ENCODE peak calls at places on chromosomes 7 and 10, in ten cellular contexts. Z is AG04449, L is IMR-90, I is WERI-Rb-1, H is OCI-LY7, W is cardiac fibroblast, G is thyroid gland, V is retinal pigment epithelial cell, D is heart right ventricle, K is left ventricle myocardium inferior. M is an unnamed sample.

GRCh38 chr10:80168679-80169380 is 36.3 kb downstream of the PLAC9 start:
- DNase-seq in W (no peak), D (no peak), G (no peak), L (peak), V (no peak), I (no peak), K (no peak), H (peak), Z (no peak), M (no peak)

GRCh38 chr7:100515072-100515532 is 23.9 kb upstream of the AGFG2 start:
- DNase-seq in I (no peak), W (peak), H (no peak), G (no peak), V (peak), K (no peak), D (no peak), Z (no peak), L (peak), M (peak)

GRCh38 chr7:129210256-129210988 is 14.4 kb upstream of the AHCYL2 start:
- DNase-seq in K (peak), Z (no peak), H (peak), V (no peak), L (peak), G (peak), W (peak), D (peak), I (peak), M (peak)

GRCh38 chr10:68135922-68136718 is 26.8 kb downstream of the MYPN start:
- DNase-seq in Z (peak), L (peak), G (no peak), K (no peak), I (no peak), D (peak), V (peak), W (peak), H (no peak), M (peak)

GRCh38 chr10:6083523-6084475 is 5.0 kb upstream of the RBM17 start:
- DNase-seq in W (peak), H (no peak), G (no peak), I (no peak), Z (no peak), L (peak), V (peak), D (no peak), K (no peak), M (peak)

GRCh38 chr10:110748970-110749369 is 104.8 kb downstream of the RBM20 start:
- DNase-seq in G (no peak), W (no peak), V (no peak), L (no peak), I (no peak), D (no peak), Z (no peak), H (no peak), K (no peak), M (no peak)

GRCh38 chr10:29784175-29784773 is 149.5 kb upstream of the SVIL start:
- DNase-seq in G (peak), W (peak), K (no peak), V (peak), D (peak), H (no peak), Z (peak), L (peak), I (no peak), M (peak)

GRCh38 chr10:80535671-80536360 is 1.9 kb upstream of the SH2D4B start:
- DNase-seq in L (no peak), G (peak), V (no peak), D (peak), Z (no peak), W (peak), H (peak), K (peak), I (no peak), M (peak)

GRCh38 chr7:147197006-147197405 is 1080.4 kb downstream of the CNTNAP2 start:
- DNase-seq in Z (no peak), K (no peak), W (no peak), V (no peak), I (no peak), H (no peak), L (no peak), G (no peak), D (no peak), M (peak)

GRCh38 chr10:23070819-23071218 is 24.6 kb upstream of the MSRB2 start:
- DNase-seq in H (no peak), L (no peak), V (no peak), G (no peak), Z (no peak), K (no peak), I (no peak), D (no peak), W (no peak), M (no peak)

GRCh38 chr7:122884186-122884585 is 2.1 kb downstream of the CADPS2 start:
- DNase-seq in W (no peak), G (peak), L (no peak), I (no peak), H (no peak), V (no peak), K (no peak), D (no peak), Z (no peak), M (no peak)

GRCh38 chr7:123355576-123356195 is 155.9 kb upstream of the SLC13A1 start:
- DNase-seq in L (no peak), W (peak), I (no peak), Z (no peak), D (no peak), G (no peak), V (peak), H (no peak), K (no peak), M (no peak)

GRCh38 chr10:350981-351501 is 215.8 kb downstream of the ZMYND11 start:
- DNase-seq in H (no peak), G (no peak), K (no peak), Z (no peak), W (no peak), V (no peak), D (no peak), I (no peak), L (no peak), M (no peak)

GRCh38 chr10:110491346-110491745 is 6.4 kb upstream of the DUSP5 start:
- DNase-seq in Z (no peak), D (no peak), W (peak), L (no peak), V (no peak), K (no peak), G (no peak), H (no peak), I (no peak), M (no peak)

GRCh38 chr7:139602143-139602722 is 78.7 kb downstream of the CLEC2L start:
- DNase-seq in G (no peak), I (no peak), D (no peak), L (peak), Z (peak), K (no peak), V (peak), W (peak), H (peak), M (peak)

GRCh38 chr7:17546206-17546998 is 247.9 kb downstream of the AHR start:
- DNase-seq in G (no peak), L (peak), I (no peak), D (no peak), Z (no peak), V (no peak), H (no peak), K (no peak), W (peak), M (peak)

GRCh38 chr10:126502481-126502880 is 114.2 kb upstream of the ADAM12 start:
- DNase-seq in V (no peak), L (no peak), K (no peak), Z (no peak), D (no peak), W (peak), G (no peak), I (no peak), H (no peak), M (peak)

GRCh38 chr10:13716161-13717071 is 129.7 kb downstream of the PRPF18 start:
- DNase-seq in G (no peak), H (no peak), V (no peak), W (peak), Z (no peak), L (peak), K (peak), I (no peak), D (no peak), M (peak)

GRCh38 chr7:50092579-50093411 is at the start of gene ZPBP:
- DNase-seq in W (peak), K (peak), L (peak), G (peak), I (no peak), H (peak), Z (peak), D (no peak), V (peak), M (peak)

GRCh38 chr10:24912214-24912613 is 40.2 kb downstream of the PRTFDC1 start:
- DNase-seq in I (no peak), V (no peak), L (peak), W (peak), K (no peak), Z (no peak), H (no peak), G (no peak), D (no peak), M (peak)

GRCh38 chr7:51324206-51324884 is 7.7 kb upstream of the COBL start:
- DNase-seq in L (no peak), H (no peak), K (no peak), I (no peak), G (no peak), V (no peak), D (no peak), Z (no peak), W (peak), M (no peak)

GRCh38 chr7:25854608-25855497 is 297.1 kb upstream of the NFE2L3 start:
- DNase-seq in D (peak), G (no peak), I (peak), V (peak), L (peak), Z (peak), K (no peak), H (peak), W (peak), M (peak)

GRCh38 chr10:70603439-70603778 is 868 bp upstream of the PRF1 start:
- DNase-seq in L (no peak), I (no peak), Z (no peak), W (no peak), G (no peak), V (no peak), K (no peak), D (no peak), H (no peak), M (no peak)

GRCh38 chr7:101420436-101420835 is 57.8 kb downstream of the COL26A1 start:
- DNase-seq in H (no peak), W (no peak), V (no peak), Z (no peak), I (peak), L (no peak), D (no peak), K (no peak), G (no peak), M (no peak)

GRCh38 chr10:7484456-7485266 is 73.8 kb upstream of the SFMBT2 start:
- DNase-seq in L (no peak), V (no peak), D (no peak), K (no peak), W (no peak), I (no peak), H (peak), G (no peak), Z (no peak), M (no peak)

GRCh38 chr10:33253411-33253810 is 81.1 kb downstream of the NRP1 start:
- DNase-seq in K (no peak), D (no peak), W (no peak), Z (no peak), G (no peak), H (no peak), L (no peak), V (no peak), I (no peak), M (no peak)

GRCh38 chr7:1819258-1819841 is 149.3 kb downstream of the ELFN1 start:
- DNase-seq in H (no peak), W (no peak), L (no peak), G (no peak), K (no peak), D (no peak), V (no peak), Z (no peak), I (no peak), M (no peak)

GRCh38 chr10:6401562-6402348 is 178.3 kb downstream of the PRKCQ start:
- DNase-seq in H (peak), K (peak), V (peak), G (peak), D (peak), Z (peak), W (peak), I (peak), L (peak), M (peak)

GRCh38 chr10:72335394-72336258 is 19.1 kb downstream of the DNAJB12 start:
- DNase-seq in G (no peak), D (peak), Z (no peak), W (peak), I (no peak), V (peak), L (no peak), H (peak), K (peak), M (no peak)

GRCh38 chr7:151796871-151797270 is 80.0 kb downstream of the PRKAG2 start:
- DNase-seq in D (no peak), L (no peak), W (no peak), K (peak), V (no peak), H (no peak), Z (no peak), I (no peak), G (no peak), M (no peak)

GRCh38 chr7:24356758-24357386 is 72.9 kb downstream of the NPY start:
- DNase-seq in W (no peak), G (no peak), Z (no peak), V (no peak), D (no peak), K (no peak), I (no peak), H (no peak), L (no peak), M (no peak)

GRCh38 chr10:110226555-110226925 is 19.1 kb downstream of the MXI1 start:
- DNase-seq in K (peak), Z (no peak), W (peak), D (peak), V (peak), G (peak), H (peak), I (peak), L (peak), M (peak)

GRCh38 chr10:77456414-77456813 is 181.2 kb downstream of the KCNMA1 start:
- DNase-seq in D (no peak), H (no peak), K (no peak), L (peak), G (no peak), I (peak), W (no peak), V (no peak), Z (no peak), M (no peak)
- TF ChIP-seq CTCF in D (no peak), H (no peak), K (no peak), L (no peak), G (no peak), I (peak), W (no peak), V (no peak), Z (peak), M (peak)

GRCh38 chr7:9100289-9100688 is 666.9 kb downstream of the NXPH1 start:
- DNase-seq in I (no peak), V (no peak), H (no peak), W (no peak), D (no peak), Z (no peak), L (no peak), G (no peak), K (no peak), M (no peak)
- H3K4me3 ChIP-seq in I (no peak), V (no peak), H (no peak), W (no peak), D (no peak), Z (no peak), L (no peak), G (no peak), K (no peak), M (no peak)

GRCh38 chr7:340979-341694 is 51.2 kb downstream of the FOXL3 start:
- DNase-seq in V (no peak), K (no peak), H (no peak), G (no peak), L (no peak), I (no peak), W (no peak), D (no peak), Z (no peak), M (no peak)
- TF ChIP-seq CTCF in V (no peak), K (no peak), H (no peak), G (no peak), L (no peak), I (no peak), W (no peak), D (no peak), Z (no peak), M (no peak)

GRCh38 chr7:130900471-130901076 is 166.6 kb upstream of the KLF14 start:
- DNase-seq in I (no peak), K (no peak), V (no peak), Z (no peak), G (no peak), W (no peak), H (no peak), D (no peak), L (no peak), M (no peak)
- H3K4me3 ChIP-seq in I (no peak), K (no peak), V (no peak), Z (no peak), G (no peak), W (no peak), H (no peak), D (no peak), L (no peak), M (no peak)

GRCh38 chr10:20369863-20370736 is 527.0 kb downstream of the NEBL start:
- DNase-seq in K (no peak), G (no peak), L (no peak), Z (no peak), W (no peak), V (no peak), H (no peak), D (peak), I (no peak), M (no peak)
- TF ChIP-seq CTCF in K (no peak), G (no peak), L (no peak), Z (no peak), W (no peak), V (no peak), H (no peak), D (no peak), I (no peak), M (no peak)

GRCh38 chr7:79610905-79611304 is 157.4 kb upstream of the MAGI2 start:
- DNase-seq in G (no peak), Z (no peak), L (no peak), V (no peak), H (no peak), I (peak), D (no peak), K (no peak), W (no peak), M (no peak)
- H3K4me3 ChIP-seq in G (no peak), Z (no peak), L (no peak), V (no peak), H (no peak), I (no peak), D (no peak), K (no peak), W (no peak), M (no peak)

DNA sequence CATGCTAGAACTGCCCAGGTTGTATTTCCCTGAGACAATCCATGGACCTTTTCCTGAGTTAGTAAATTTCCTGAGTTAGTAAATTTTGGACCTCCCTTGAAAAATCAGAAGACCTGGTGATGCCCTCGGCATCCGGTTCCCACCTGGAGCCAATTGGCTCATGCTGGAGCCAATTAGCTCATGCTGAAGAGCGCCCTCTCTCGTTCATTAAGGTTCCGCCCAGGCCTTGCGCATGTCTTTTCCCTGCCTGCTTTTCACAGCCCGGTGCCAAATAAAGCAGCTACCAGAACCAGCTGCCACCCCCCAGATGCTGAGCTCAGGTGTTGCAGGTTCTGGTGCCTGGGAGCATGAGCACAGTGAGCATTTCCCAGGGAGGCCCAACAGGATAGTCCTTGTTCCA is 96.2 kb downstream of the APBB1IP start:
- DNase-seq in Z (no peak), K (no peak), W (no peak), G (no peak), L (no peak), D (no peak), V (no peak), I (no peak), H (no peak), M (no peak)
- TF ChIP-seq CTCF in Z (no peak), K (no peak), W (no peak), G (no peak), L (no peak), D (no peak), V (peak), I (no peak), H (peak), M (no peak)

DNA sequence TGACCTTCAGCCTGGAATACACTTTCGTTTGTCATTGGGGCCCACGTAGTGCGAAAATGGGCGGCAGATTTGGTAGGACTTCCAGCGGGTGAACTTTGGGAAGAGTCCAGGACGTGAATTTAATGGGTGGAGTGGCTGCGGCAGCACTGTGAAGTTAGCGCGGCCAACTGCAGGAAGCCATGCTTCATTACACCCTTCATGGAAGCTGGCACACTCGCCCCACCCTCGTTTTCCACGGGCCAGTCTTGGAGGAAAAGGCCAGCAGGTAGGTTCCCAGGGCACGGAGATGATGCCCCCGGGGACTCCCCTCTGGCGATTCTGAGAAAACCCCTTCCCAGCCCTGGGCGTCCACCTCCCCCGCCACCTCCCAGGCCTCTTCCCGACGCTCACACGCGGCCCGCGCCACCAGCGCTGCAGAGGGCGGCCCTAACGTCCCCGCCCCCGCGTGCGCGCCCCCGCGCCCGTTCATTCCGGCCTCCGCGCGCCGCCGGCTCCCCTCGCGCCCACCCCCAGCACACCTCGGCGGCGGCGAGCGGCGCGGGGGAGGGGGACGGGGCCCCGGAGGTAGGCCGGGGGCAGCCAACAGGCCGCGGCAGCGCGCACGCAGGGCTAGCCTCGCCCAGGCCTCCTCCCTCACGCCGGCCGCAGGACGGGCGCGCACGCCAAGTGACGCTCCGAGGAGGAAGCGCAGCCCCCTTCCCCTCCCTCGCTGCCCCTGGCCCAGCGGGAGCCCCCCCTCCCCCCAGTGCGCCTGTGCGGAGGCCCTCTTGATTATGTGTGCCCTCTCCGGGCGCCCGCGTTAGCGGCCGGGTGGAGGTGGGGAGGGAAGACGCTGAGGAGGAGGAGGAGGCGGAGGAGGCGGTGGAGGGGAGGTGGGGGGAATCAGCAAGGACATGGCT is at the start of gene MLLT10:
- DNase-seq in W (peak), K (peak), G (peak), H (peak), I (peak), Z (no peak), D (peak), V (peak), L (peak), M (peak)
- H3K4me3 ChIP-seq in W (peak), K (peak), G (peak), H (peak), I (peak), Z (peak), D (peak), V (peak), L (peak), M (peak)

DNA sequence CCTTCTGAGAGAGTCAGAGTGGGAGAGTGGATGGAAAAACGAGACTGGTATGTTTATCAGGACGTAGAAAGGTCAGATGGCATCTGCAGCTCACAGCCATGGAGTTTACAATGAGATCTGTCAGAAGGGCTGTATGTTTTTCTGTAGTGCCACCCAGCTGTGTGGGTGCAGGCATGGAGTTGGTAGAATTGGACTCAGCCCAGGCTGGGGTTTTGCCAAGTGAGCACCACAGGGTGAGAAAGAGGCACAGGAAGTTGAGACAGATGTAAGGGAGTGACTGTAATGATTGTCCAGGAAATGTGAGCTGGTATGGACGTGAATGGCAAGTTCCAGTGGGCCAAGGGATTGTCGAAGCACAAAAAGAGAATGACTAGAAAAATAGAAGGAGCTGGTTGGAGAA is 9.1 kb upstream of the ZYX start:
- DNase-seq in W (peak), V (no peak), I (no peak), K (peak), L (no peak), H (peak), G (no peak), D (peak), Z (no peak), M (no peak)
- TF ChIP-seq CTCF in W (no peak), V (no peak), I (no peak), K (no peak), L (no peak), H (no peak), G (no peak), D (no peak), Z (no peak), M (no peak)

M was measured in AG10803.